ENCODE peak calls at places on chromosomes 4 and X, in seven cellular contexts. U, O, T, D, N, F and E are unnamed samples. For H3K4me1, the result is how much of the 10 kb centered on the place peaks cover.

GRCh38 chrX:41963348-41963747 is 40.0 kb upstream of the CASK start:
- DNase-seq in U (peak), O (no peak), T (no peak), D (no peak), N (no peak), F (no peak), E (peak)

GRCh38 chr4:54992266-54992665 is 133.1 kb downstream of the KDR start:
- DNase-seq in U (no peak), O (peak), T (no peak), D (no peak), N (no peak), F (no peak), E (no peak)

GRCh38 chrX:40094041-40094899 is 3.5 kb downstream of the BCOR start:
- DNase-seq in U (peak), O (peak), T (peak), D (peak), N (peak), F (peak), E (peak)

GRCh38 chrX:17984415-17984814 is 123.3 kb upstream of the RAI2 start:
- DNase-seq in U (no peak), O (no peak), T (no peak), D (no peak), N (no peak), F (no peak), E (no peak)

GRCh38 chr4:179624768-179625181 is 2182.5 kb upstream of the AGA start:
- DNase-seq in U (peak), O (peak), T (no peak), D (no peak), N (no peak), F (no peak), E (peak)

GRCh38 chr4:185304944-185305690 is 90.6 kb downstream of the LRP2BP start:
- DNase-seq in U (peak), O (peak), T (peak), D (no peak), N (no peak), F (no peak), E (peak)

GRCh38 chrX:153708415-153708814 is 15.8 kb downstream of the BCAP31 start:
- DNase-seq in U (peak), O (peak), T (peak), D (peak), N (peak), F (peak), E (peak)

GRCh38 chr4:156475322-156475721 is 496.3 kb downstream of the PDGFC start:
- DNase-seq in U (peak), O (peak), T (no peak), D (no peak), N (no peak), F (no peak), E (no peak)

GRCh38 chrX:119870626-119871131 is 854 bp downstream of the RNF113A start:
- DNase-seq in U (peak), O (peak), T (peak), D (no peak), N (peak), F (no peak), E (peak)

GRCh38 chr4:7938513-7939376 is 916 bp downstream of the AFAP1 start:
- DNase-seq in U (peak), O (no peak), T (peak), D (peak), N (peak), F (peak), E (peak)
- H3K4me1 ChIP-seq in U (under half), O (under half), T (under half), D (under half), N (under half), F (under half), E (under half)

GRCh38 chr4:152990471-152991131 is 54.5 kb downstream of the FHDC1 start:
- DNase-seq in U (no peak), O (no peak), T (no peak), D (no peak), N (no peak), F (no peak), E (no peak)
- H3K27ac ChIP-seq in U (no peak), O (no peak), T (no peak), D (no peak), N (no peak), F (no peak), E (no peak)

DNA sequence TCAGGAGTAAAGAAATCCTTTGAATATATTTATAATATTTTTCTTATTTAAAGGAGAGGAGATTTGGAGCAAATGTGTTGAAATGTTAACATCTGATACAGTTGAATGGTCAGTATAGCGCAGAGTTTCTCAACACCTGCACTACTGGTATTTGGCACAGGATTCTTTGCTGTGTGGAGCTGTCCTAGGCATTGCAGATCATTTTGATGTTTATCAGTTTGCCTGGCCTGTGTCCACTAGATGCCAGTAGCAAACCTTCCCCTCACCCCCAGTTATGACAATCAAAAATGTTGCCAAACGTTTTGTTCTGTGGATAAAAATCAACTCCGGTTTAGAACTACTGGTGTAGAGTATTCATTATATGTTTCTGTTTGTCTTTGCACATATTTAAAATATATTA is 765.3 kb upstream of the SLIT2 start:
- DNase-seq in U (no peak), O (no peak), T (no peak), D (no peak), N (no peak), F (no peak), E (no peak)
- TF ChIP-seq CTCF in U (no peak), O (no peak), T (no peak), D (no peak), N (no peak), F (no peak), E (no peak)

GRCh38 chr4:169249214-169249973 is 21.4 kb downstream of the SH3RF1 start:
- DNase-seq in U (peak), O (peak), T (no peak), D (no peak), N (no peak), F (no peak), E (peak)
- H3K4me1 ChIP-seq in U (half or more), O (under half), T (half or more), D (under half), N (under half), F (half or more), E (under half)